ENCODE peak calls at places on chromosomes 3 and 15, in seven cellular contexts. S is cardiac fibroblast, G is mammary epithelial cell, V is AG08396, M is ovary, U is foreskin melanocyte, N is right cardiac atrium. B is an unnamed sample.

GRCh38 chr15:73962409-73962808 is 29.7 kb downstream of the STOML1 start:
- DNase-seq in V (no peak), M (no peak), U (no peak), S (no peak), G (no peak), N (no peak), B (no peak)

GRCh38 chr3:17639765-17640164 is 102.7 kb downstream of the TBC1D5 start:
- DNase-seq in M (no peak), N (no peak), V (peak; percentile 29), G (peak; percentile 85), U (no peak), S (peak; percentile 88), B (peak; percentile 78)

GRCh38 chr3:184636774-184637316 is 75.0 kb downstream of the MAGEF1 start:
- DNase-seq in U (peak; percentile 89), N (no peak), M (no peak), S (peak; percentile 75), G (peak; percentile 87), V (peak; percentile 79), B (peak; percentile 73)

GRCh38 chr15:73751896-73752816 is 995 bp downstream of the INSYN1 start:
- DNase-seq in N (no peak), S (no peak), M (peak; percentile 53), G (no peak), V (peak; percentile 49), U (no peak), B (no peak)

GRCh38 chr3:127954642-127955041 is 39.6 kb downstream of the KBTBD12 start:
- DNase-seq in S (no peak), U (no peak), N (peak; percentile 29), M (no peak), G (no peak), V (no peak), B (no peak)

GRCh38 chr3:52121459-52121795 is 32.8 kb downstream of the POC1A start:
- DNase-seq in V (no peak), U (no peak), N (peak; percentile 51), G (no peak), M (no peak), S (peak; percentile 28), B (no peak)

GRCh38 chr15:76058714-76059319 is 968 bp upstream of the TMEM266 start:
- DNase-seq in M (no peak), V (no peak), U (no peak), S (no peak), G (peak; percentile 13), N (no peak), B (no peak)

GRCh38 chr3:184395320-184395660 is 15.4 kb downstream of the CHRD start:
- DNase-seq in G (no peak), U (no peak), N (no peak), M (no peak), S (no peak), V (no peak), B (no peak)

GRCh38 chr3:183265713-183266417 is 12.8 kb downstream of the B3GNT5 start:
- DNase-seq in N (no peak), M (no peak), V (no peak), G (peak; percentile 99), S (peak; percentile 70), U (no peak), B (no peak)

GRCh38 chr3:167843483-167843882 is 108.0 kb downstream of the SERPINI1 start:
- DNase-seq in M (no peak), V (no peak), N (no peak), G (no peak), U (no peak), S (no peak), B (no peak)

GRCh38 chr15:70424937-70425411 is 327.3 kb upstream of the TLE3 start:
- DNase-seq in M (no peak), G (no peak), U (no peak), N (no peak), S (no peak), V (no peak), B (no peak)

GRCh38 chr3:27228805-27229204 is 140.4 kb downstream of the NEK10 start:
- DNase-seq in S (no peak), G (no peak), N (no peak), M (no peak), V (no peak), U (no peak), B (no peak)

GRCh38 chr3:63824309-63824708 is 5.2 kb downstream of the C3orf49 start:
- DNase-seq in S (no peak), U (peak; percentile 80), V (no peak), G (peak; percentile 96), M (no peak), N (no peak), B (no peak)

GRCh38 chr3:133376805-133377204 is 23.1 kb upstream of the BFSP2 start:
- DNase-seq in U (no peak), M (no peak), V (no peak), S (no peak), N (no peak), G (no peak), B (no peak)

GRCh38 chr3:172208586-172209332 is 169.4 kb downstream of the FNDC3B start:
- DNase-seq in N (no peak), S (no peak), M (no peak), G (peak; percentile 87), V (no peak), U (no peak), B (no peak)

GRCh38 chr3:46496745-46497555 is 826 bp upstream of the RTP3 start:
- DNase-seq in G (no peak), U (no peak), N (no peak), M (no peak), V (no peak), S (no peak), B (no peak)

GRCh38 chr3:167735233-167736107 is at the start of gene SERPINI1:
- DNase-seq in N (peak; percentile 87), V (peak; percentile 76), U (peak; percentile 87), S (peak; percentile 93), M (peak; percentile 83), G (peak; percentile 92), B (peak; percentile 85)

GRCh38 chr3:124083990-124084389 is 92.1 kb upstream of the ROPN1 start:
- DNase-seq in N (no peak), V (no peak), U (no peak), M (no peak), G (no peak), S (no peak), B (no peak)

GRCh38 chr3:123552095-123552714 is 32.6 kb downstream of the HACD2 start:
- DNase-seq in U (no peak), S (peak; percentile 33), V (peak; percentile 18), N (no peak), G (peak; percentile 19), M (no peak), B (no peak)

GRCh38 chr3:167350245-167350862 is 29.7 kb downstream of the ZBBX start:
- DNase-seq in G (peak; percentile 3), V (no peak), U (no peak), N (no peak), M (no peak), S (peak; percentile 27), B (peak; percentile 1)

GRCh38 chr3:98020412-98020811 is 14.7 kb downstream of the GABRR3 start:
- DNase-seq in U (no peak), S (no peak), G (no peak), V (no peak), N (no peak), M (no peak), B (no peak)

GRCh38 chr15:44719293-44719999 is 8.1 kb downstream of the B2M start:
- DNase-seq in V (no peak), M (no peak), S (peak; percentile 38), G (no peak), U (no peak), N (no peak), B (no peak)

GRCh38 chr3:23959147-23959900 is 14.2 kb downstream of the NR1D2 start:
- DNase-seq in V (peak; percentile 49), M (no peak), S (peak; percentile 70), N (no peak), U (no peak), G (peak; percentile 93), B (no peak)

B was measured in stromal cell of bone marrow.